ENCODE peak calls at places on chromosomes 3 and 15, in four cellular contexts. O is IMR-90, X is HepG2, U is astrocyte of the cerebellum. Z is an unnamed sample.

GRCh38 chr3:79954756-79955155 is 187.0 kb upstream of the ROBO1 start:
- DNase-seq in X (no peak), U (no peak), O (no peak), Z (no peak)

GRCh38 chr3:74532446-74532845 is 82.0 kb downstream of the CNTN3 start:
- DNase-seq in O (peak), X (no peak), U (peak), Z (peak)

GRCh38 chr3:171620825-171621434 is 160.7 kb upstream of the TNIK start:
- DNase-seq in O (peak), X (no peak), U (peak), Z (no peak)

GRCh38 chr3:124859025-124859424 is 28.1 kb downstream of the ITGB5 start:
- DNase-seq in U (peak), X (no peak), O (peak), Z (no peak)

GRCh38 chr3:9497821-9498565 is 55.6 kb downstream of the LHFPL4 start:
- DNase-seq in O (peak), U (no peak), X (no peak), Z (no peak)

GRCh38 chr3:41711656-41712055 is 250.2 kb downstream of the ULK4 start:
- DNase-seq in O (peak), X (no peak), U (no peak), Z (no peak)

GRCh38 chr3:180011927-180012326 is 24.8 kb downstream of the PEX5L start:
- DNase-seq in U (no peak), X (no peak), O (no peak), Z (no peak)

GRCh38 chr3:71397046-71397445 is 186.5 kb downstream of the FOXP1 start:
- DNase-seq in U (no peak), O (peak), X (peak), Z (no peak)

GRCh38 chr3:177602601-177603136 is 405.4 kb upstream of the TBL1XR1 start:
- DNase-seq in O (peak), U (no peak), X (no peak), Z (no peak)

GRCh38 chr3:169871129-169871886 is 1.6 kb upstream of the LRRC31 start:
- DNase-seq in O (no peak), X (no peak), U (no peak), Z (no peak)

GRCh38 chr3:23455084-23455483 is 252.0 kb downstream of the UBE2E2 start:
- DNase-seq in O (peak), U (peak), X (no peak), Z (peak)

GRCh38 chr3:29072626-29073025 is 208.2 kb upstream of the RBMS3 start:
- DNase-seq in U (no peak), O (peak), X (no peak), Z (no peak)

GRCh38 chr3:98343647-98344507 is 9.8 kb upstream of the OR5K4 start:
- DNase-seq in U (no peak), X (peak), O (peak), Z (no peak)

GRCh38 chr3:82354181-82354696 is 592.8 kb upstream of the GBE1 start:
- DNase-seq in X (no peak), O (no peak), U (peak), Z (no peak)

GRCh38 chr3:60064210-60065178 is 1014.7 kb upstream of the CFAP20DC start:
- DNase-seq in O (peak), X (no peak), U (peak), Z (no peak)

GRCh38 chr3:133663569-133664313 is 2.0 kb upstream of the TOPBP1 start:
- DNase-seq in X (peak), U (peak), O (peak), Z (no peak)

GRCh38 chr3:132983143-132983770 is 54.9 kb upstream of the TMEM108 start:
- DNase-seq in U (no peak), X (no peak), O (no peak), Z (no peak)

GRCh38 chr3:126389112-126389791 is 5.5 kb upstream of the CFAP100 start:
- DNase-seq in O (peak), U (peak), X (peak), Z (peak)

GRCh38 chr3:171168086-171168485 is 141.6 kb upstream of the SLC2A2 start:
- DNase-seq in U (peak), O (peak), X (peak), Z (no peak)

DNA sequence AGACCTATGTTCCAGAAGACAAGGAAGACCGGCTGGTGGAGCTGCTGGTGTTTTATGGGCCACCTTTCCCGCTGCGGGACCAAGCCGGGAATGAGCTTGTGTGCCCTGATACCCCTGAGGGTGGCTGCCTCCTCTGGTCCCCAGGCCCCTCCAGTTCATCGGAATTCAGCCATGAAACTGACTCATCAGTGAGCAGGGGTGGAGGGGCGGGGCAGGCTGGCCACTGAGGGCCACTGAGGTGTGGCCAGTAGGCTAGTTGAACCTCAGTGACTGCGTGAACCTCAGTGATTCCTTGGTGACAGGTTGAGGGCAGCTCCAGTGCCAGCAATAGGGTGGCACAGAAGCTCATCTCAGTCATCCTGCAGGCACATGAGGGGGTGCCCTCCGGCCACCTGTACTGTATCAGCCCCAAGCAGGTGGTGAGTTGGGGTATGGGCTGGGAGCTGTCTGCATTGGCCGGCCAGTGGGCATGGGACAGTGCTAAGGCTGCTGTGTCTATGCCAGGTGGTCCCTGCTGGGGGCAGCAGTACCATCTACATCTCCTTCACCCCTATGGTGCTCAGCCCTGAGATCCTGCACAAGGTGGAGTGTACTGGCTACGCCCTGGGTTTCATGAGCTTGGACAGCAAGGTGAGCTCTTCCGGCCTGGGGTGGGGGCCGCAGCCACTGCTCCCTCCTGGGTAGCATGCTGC is 20.3 kb downstream of the ACAA1 start:
- DNase-seq in O (no peak), U (no peak), X (no peak), Z (no peak)
- TF ChIP-seq CTCF in O (no peak), U (no peak), X (peak), Z (no peak)

DNA sequence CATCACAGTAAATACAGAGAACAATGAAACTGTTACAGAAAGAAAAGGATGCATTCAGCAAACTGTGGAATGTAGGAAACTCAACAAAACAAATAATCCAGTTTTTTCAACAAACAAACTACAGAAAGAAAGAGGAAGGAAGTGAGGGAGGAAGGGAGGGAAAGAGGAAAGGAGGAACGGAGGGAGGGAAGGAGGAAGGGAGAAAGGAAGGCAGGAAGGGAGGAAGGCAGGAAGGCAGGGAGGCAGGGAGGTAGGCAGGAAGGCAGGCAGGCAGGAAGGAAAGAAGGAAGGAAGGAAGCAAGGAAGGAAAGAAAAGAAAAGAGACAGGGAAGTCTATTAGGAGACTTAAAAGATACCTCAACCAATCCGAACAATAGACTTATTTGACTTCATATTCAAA is 135.7 kb downstream of the EFHB start:
- DNase-seq in U (no peak), O (no peak), X (no peak), Z (no peak)
- TF ChIP-seq CTCF in U (no peak), O (no peak), X (no peak), Z (no peak)

DNA sequence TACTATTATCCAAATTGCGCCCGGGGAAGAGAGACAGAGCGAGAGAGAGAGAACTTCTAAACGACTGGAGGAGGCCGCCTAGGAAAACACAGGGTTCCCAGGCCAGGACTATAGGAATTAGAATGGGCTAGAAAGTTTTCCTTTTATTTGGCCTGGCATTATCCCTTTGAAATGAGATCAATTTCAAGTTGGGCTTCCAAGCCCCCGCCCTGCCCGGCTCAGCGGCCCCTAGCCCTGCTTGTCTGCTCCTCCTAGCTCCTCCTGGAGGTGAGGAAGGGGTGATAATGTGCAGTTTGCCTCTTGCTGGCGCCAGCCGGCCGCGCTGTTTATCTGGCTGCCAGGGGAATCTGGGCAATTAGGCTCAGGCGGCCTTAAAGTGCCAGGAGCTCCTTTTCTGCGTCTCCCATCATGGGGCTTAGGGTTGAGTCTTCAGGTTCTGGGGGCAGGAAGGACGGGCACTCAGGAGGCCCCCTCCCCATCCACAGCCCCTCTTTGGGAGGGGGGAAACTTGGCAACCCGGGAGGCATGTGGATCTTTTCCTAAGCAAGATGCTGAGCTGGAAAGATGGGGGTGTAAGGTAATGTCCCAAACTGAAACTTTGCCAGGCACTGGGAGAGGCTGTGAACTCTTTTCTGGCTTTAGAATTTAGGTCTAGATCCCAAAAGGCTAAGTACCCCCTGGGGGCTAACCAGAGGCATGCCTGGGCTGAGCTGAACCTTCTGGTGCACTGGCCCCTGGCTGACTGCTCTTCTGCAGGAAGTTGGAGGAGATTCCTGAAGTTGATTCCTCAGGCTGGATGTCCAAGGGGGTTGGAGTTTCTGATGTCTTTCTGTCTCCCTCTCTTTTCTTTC is 5.5 kb downstream of the SMAD6 start:
- DNase-seq in O (peak), U (no peak), X (peak), Z (no peak)
- TF ChIP-seq CTCF in O (peak), U (peak), X (peak), Z (peak)

GRCh38 chr3:84318273-84318809 is 640.4 kb upstream of the CADM2 start:
- DNase-seq in X (no peak), O (no peak), U (no peak), Z (no peak)
- TF ChIP-seq CTCF in X (no peak), O (no peak), U (no peak), Z (no peak)

GRCh38 chr3:152833089-152833488 is 1.8 kb upstream of the P2RY1 start:
- DNase-seq in U (no peak), O (no peak), X (no peak), Z (no peak)

GRCh38 chr3:152832046-152832445 is 2.9 kb upstream of the P2RY1 start:
- DNase-seq in O (no peak), U (no peak), X (no peak), Z (no peak)

GRCh38 chr3:152835311-152836102 is 576 bp downstream of the P2RY1 start:
- DNase-seq in O (peak), U (peak), X (no peak), Z (no peak)

GRCh38 chr3:152836269-152836668 is 1.3 kb downstream of the P2RY1 start:
- DNase-seq in U (no peak), O (no peak), X (no peak), Z (no peak)

DNA sequence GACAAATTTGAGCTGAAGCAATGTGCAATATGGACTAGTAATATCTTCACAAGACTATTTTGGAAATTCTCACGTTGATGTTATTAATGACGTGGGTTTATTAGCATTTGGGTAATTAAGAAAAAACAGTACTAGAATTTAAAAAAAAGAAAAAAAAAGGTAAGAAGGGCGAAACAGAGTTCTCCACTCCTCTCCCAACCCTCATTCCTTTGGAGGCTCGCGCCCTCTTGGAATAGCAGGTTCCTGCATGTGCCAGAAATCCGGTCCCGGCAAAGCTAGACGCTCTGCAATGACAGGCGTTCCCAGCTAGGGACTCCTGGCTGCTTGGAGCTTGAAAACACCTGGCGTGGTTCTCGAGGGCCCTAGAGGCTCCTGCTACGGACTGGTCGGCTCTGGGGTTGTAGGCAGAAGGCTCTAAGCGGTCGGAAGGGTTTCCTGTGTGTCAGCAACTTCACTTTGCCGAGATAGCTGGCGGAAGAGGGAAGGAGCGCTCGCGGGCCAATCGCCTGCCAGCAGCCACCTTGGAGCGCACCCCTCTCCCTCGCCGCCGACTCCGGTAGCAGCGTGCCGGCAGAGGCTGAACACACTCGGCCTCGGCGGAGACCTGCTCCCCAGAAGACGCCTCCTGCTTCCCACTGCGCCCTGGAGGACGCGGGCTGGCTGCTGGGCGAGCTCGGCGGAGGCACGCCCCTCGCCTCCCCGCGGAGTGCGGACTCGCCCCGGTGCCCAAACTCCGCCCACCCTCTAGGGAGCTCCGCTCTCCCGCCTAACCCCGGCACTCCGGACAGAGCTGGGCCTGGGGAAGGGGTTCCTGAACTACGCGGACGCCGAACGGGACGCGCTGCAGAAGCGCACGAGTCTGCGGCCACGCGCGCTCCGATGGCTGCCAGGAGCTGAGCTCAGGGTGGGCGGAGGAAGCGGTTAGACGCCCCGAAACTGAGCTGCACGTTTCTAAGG is at the start of gene P2RY1:
- DNase-seq in X (no peak), O (peak), U (peak), Z (no peak)
- TF ChIP-seq CTCF in X (no peak), O (no peak), U (peak), Z (no peak)